ENCODE peak calls at places on chromosomes 12 and 14, in five cellular contexts. Q, B, A, V and U are unnamed samples. For H3K4me1, the result is how much of the 10 kb centered on the place peaks cover.

GRCh38 chr12:29334911-29335310 is 46.1 kb downstream of the ERGIC2 start:
- DNase-seq in Q (no peak), B (no peak), A (peak), V (no peak), U (no peak)

GRCh38 chr12:52054838-52055741 is 3.8 kb downstream of the NR4A1 start:
- DNase-seq in Q (no peak), B (no peak), A (peak), V (no peak), U (no peak)

GRCh38 chr14:52091913-52092312 is 23.1 kb upstream of the NID2 start:
- DNase-seq in Q (no peak), B (no peak), A (no peak), V (no peak), U (no peak)

GRCh38 chr12:102920271-102920670 is 3.2 kb upstream of the PAH start:
- DNase-seq in Q (no peak), B (no peak), A (no peak), V (no peak), U (no peak)

GRCh38 chr14:35400707-35401421 is 3.7 kb downstream of the NFKBIA start:
- DNase-seq in Q (no peak), B (no peak), A (no peak), V (no peak), U (peak)

GRCh38 chr14:33480589-33481184 is 470.2 kb downstream of the EGLN3 start:
- DNase-seq in Q (no peak), B (no peak), A (no peak), V (no peak), U (no peak)

GRCh38 chr14:105909046-105909827 is 382.9 kb downstream of the TMEM121 start:
- DNase-seq in Q (no peak), B (no peak), A (no peak), V (no peak), U (no peak)

GRCh38 chr14:65658202-65658601 is 245.7 kb downstream of the FUT8 start:
- DNase-seq in Q (no peak), B (no peak), A (peak), V (no peak), U (no peak)

GRCh38 chr14:49306152-49306751 is 279.9 kb downstream of the RPS29 start:
- DNase-seq in Q (no peak), B (no peak), A (peak), V (no peak), U (no peak)

GRCh38 chr14:92600318-92601053 is 86.9 kb downstream of the RIN3 start:
- DNase-seq in Q (no peak), B (no peak), A (peak), V (no peak), U (no peak)

GRCh38 chr14:60163741-60164140 is 1.5 kb downstream of the DHRS7 start:
- DNase-seq in Q (no peak), B (no peak), A (no peak), V (no peak), U (no peak)

GRCh38 chr14:85205875-85206274 is 324.1 kb upstream of the FLRT2 start:
- DNase-seq in Q (no peak), B (no peak), A (no peak), V (no peak), U (no peak)

GRCh38 chr12:124512667-124513296 is 54.6 kb downstream of the NCOR2 start:
- DNase-seq in Q (peak), B (no peak), A (peak), V (peak), U (peak)

GRCh38 chr12:68113644-68114043 is 45.9 kb downstream of the IFNG start:
- DNase-seq in Q (no peak), B (no peak), A (no peak), V (no peak), U (no peak)

GRCh38 chr14:44889600-44890479 is 71.9 kb downstream of the KLHL28 start:
- DNase-seq in Q (no peak), B (no peak), A (no peak), V (peak), U (no peak)

GRCh38 chr12:107826276-107826675 is 51.8 kb downstream of the ASCL4 start:
- DNase-seq in Q (no peak), B (no peak), A (no peak), V (no peak), U (no peak)

GRCh38 chr12:39161686-39162085 is 256.3 kb upstream of the CPNE8 start:
- DNase-seq in Q (no peak), B (no peak), A (no peak), V (no peak), U (no peak)

GRCh38 chr12:26271889-26272492 is 76.6 kb downstream of the SSPN start:
- DNase-seq in Q (peak), B (no peak), A (peak), V (peak), U (peak)

GRCh38 chr14:23750357-23750756 is 114.2 kb downstream of the DHRS2 start:
- DNase-seq in Q (no peak), B (no peak), A (no peak), V (no peak), U (no peak)

GRCh38 chr14:29911815-29912214 is 15.8 kb downstream of the PRKD1 start:
- DNase-seq in Q (no peak), B (no peak), A (no peak), V (no peak), U (no peak)

GRCh38 chr12:30178948-30179347 is 395.2 kb upstream of the TMTC1 start:
- DNase-seq in Q (no peak), B (no peak), A (no peak), V (no peak), U (no peak)

GRCh38 chr12:47277972-47278448 is 198.3 kb upstream of the AMIGO2 start:
- DNase-seq in Q (no peak), B (peak), A (peak), V (no peak), U (no peak)

GRCh38 chr14:64510825-64511679 is 6.5 kb downstream of the ZBTB1 start:
- DNase-seq in Q (peak), B (peak), A (peak), V (peak), U (no peak)

GRCh38 chr12:44873898-44874297 is 2.2 kb downstream of the NELL2 start:
- DNase-seq in Q (no peak), B (no peak), A (peak), V (no peak), U (no peak)

GRCh38 chr14:80959448-80960006 is 4.1 kb downstream of the TSHR start:
- DNase-seq in Q (no peak), B (no peak), A (no peak), V (no peak), U (no peak)

GRCh38 chr12:51922762-51923505 is 15.6 kb downstream of the ACVRL1 start:
- DNase-seq in Q (peak), B (no peak), A (peak), V (peak), U (no peak)

GRCh38 chr12:132600048-132601032 is 10.0 kb downstream of the LRCOL1 start:
- DNase-seq in Q (peak), B (no peak), A (peak), V (peak), U (peak)

GRCh38 chr12:8860165-8860961 is 37.9 kb downstream of the A2ML1 start:
- DNase-seq in Q (peak), B (no peak), A (peak), V (peak), U (no peak)

GRCh38 chr12:12890815-12891645 is at the start of gene GPRC5A:
- DNase-seq in Q (peak), B (peak), A (peak), V (peak), U (peak)

GRCh38 chr12:64706831-64707230 is 52.4 kb downstream of the GNS start:
- DNase-seq in Q (no peak), B (no peak), A (no peak), V (no peak), U (no peak)

GRCh38 chr12:50992814-50993213 is 33.4 kb downstream of the SLC11A2 start:
- DNase-seq in Q (no peak), B (no peak), A (peak), V (no peak), U (no peak)

GRCh38 chr12:3988519-3989217 is 115.5 kb upstream of the PARP11 start:
- DNase-seq in Q (no peak), B (no peak), A (no peak), V (no peak), U (no peak)

GRCh38 chr14:46887144-46887543 is 235.6 kb upstream of the RPL10L start:
- DNase-seq in Q (no peak), B (no peak), A (no peak), V (no peak), U (no peak)

GRCh38 chr12:1920436-1920835 is 2.0 kb upstream of the CACNA2D4 start:
- DNase-seq in Q (no peak), B (no peak), A (no peak), V (peak), U (no peak)
- H3K4me1 ChIP-seq in Q (under half), B (under half), A (under half), V (under half), U (under half)

GRCh38 chr12:122523846-122524718 is 2.7 kb downstream of the RSRC2 start:
- DNase-seq in Q (no peak), B (no peak), A (peak), V (no peak), U (no peak)
- TF ChIP-seq CTCF in Q (no peak), B (no peak), A (no peak), V (no peak), U (no peak)

DNA sequence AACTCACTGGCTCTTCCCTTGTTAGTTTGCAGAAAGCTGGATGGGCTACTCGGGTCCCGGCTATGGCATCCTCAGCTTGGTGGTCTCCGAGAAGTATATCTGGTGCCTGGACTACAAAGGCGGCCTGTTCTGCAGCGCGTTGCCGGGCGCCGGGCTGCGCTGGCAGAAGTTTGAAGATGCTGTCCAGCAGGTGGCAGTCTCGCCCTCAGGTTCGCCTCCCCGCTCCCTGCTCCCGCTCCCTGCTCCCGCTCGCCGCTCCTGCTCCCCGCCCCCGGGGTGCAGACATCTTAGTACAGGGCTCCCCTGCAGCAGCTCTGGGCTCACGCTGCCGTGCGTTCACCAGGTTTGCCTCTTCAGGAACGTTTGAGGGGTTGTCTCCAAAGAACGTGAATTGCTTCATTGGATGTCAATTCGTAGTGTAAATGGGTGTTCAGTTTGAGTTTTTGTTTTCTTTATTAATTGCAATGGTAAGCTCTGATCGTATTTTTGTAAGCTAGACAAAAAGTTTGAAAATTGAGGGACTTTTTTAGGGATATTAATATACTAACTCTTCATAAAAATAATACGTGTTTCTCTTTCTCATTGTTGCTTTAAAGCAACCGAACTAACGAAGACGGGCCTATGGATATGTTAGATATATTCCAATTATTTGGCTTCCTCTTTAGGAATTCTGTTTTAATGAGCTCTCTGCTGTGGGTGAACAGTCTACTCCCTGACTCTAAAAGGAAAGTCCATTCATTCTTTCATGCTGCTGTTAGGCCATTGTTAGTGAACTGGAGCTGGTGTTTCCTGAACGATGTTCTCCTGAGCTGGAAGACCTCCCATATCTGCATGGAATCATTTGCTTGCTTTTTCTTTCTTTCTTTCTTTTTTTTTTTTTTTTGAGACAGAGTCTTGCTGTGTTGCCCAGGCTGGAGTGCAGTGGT is 71.3 kb downstream of the ANKRD9 start:
- DNase-seq in Q (peak), B (peak), A (peak), V (peak), U (peak)
- H3K27ac ChIP-seq in Q (no peak), B (no peak), A (no peak), V (no peak), U (no peak)

DNA sequence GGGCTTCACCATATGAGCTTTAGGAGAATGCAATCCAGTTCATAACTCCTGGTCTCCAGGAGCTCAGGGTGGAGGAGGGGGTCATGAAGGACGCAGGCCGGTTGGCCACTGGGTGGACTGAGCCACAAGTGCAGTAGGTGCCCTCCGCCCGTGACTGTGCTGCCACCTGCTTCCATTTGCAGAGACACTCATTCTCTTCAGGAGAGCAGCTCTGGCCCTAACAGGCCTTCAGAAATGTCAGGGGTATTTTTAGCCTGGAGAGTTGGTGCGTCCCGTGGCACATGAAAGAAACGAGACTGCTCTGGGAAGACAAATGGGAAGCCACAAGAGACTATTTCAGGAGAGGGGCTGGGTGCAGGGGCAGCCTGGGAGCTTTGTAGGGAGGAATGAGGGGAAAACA is 74.6 kb upstream of the MYL2 start:
- DNase-seq in Q (no peak), B (no peak), A (no peak), V (no peak), U (no peak)
- H3K4me1 ChIP-seq in Q (under half), B (under half), A (under half), V (under half), U (under half)

GRCh38 chr14:55133416-55133815 is 4.4 kb downstream of the LGALS3 start:
- DNase-seq in Q (no peak), B (no peak), A (peak), V (peak), U (no peak)
- TF ChIP-seq CTCF in Q (peak), B (no peak), A (peak), V (no peak), U (peak)

DNA sequence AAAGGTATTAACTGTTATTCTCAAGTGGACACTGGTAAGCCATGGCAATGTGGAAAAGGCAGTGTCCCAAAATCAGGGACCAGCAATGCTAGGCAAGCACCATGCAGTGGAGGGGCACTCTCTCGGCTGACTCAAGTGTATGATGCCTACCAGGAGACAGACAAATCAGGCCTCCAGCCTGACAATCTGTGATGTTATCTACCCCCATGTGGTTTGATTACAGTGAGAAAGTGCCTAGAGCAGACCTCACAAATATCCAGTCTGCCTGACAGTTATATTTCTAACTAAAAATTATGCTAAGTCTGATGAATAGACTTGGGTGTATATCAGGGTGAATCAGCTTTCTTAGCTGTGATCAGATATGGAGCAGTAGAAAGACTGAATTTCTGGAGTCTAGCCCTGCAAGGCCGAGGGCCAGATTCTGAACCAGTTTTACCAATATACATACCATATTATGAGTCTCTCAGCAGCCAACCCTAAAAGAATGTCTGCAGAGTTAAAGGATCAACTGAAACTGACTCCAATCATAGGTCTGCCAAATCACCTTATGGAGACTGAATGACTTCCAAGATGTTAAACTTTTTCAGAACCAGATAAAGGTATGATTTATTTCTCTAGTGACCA is 3.2 kb downstream of the PLBD1 start:
- DNase-seq in Q (no peak), B (no peak), A (no peak), V (no peak), U (no peak)
- H3K27ac ChIP-seq in Q (no peak), B (no peak), A (no peak), V (no peak), U (no peak)

DNA sequence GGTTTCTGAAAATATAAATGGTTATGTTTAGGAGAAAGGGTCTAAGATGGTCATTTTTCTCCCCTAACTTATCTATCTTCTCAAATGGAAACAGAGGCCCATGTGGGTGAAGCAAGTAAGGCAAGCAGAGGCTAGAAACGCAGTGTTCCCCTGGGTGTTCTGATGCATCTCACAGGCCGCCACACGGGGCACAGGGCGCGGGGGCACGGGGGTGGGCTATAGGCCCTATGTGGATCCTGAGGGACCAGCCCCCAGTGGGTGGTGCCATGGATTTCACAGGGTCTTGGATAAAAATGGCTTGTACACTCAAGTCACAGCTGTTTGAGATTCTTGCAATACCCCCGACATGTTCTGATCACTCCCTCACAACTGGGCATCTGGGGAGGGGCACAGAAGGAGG is 17.7 kb downstream of the ACTN1 start:
- DNase-seq in Q (peak), B (no peak), A (no peak), V (no peak), U (no peak)
- H3K4me1 ChIP-seq in Q (under half), B (half or more), A (half or more), V (under half), U (half or more)